ENCODE peak calls at places on chromosomes 5 and 9, in ten cellular contexts. P, R, K, E, G, U, J, N, B and L are unnamed samples.

GRCh38 chr9:99809586-99810357 is 11.9 kb upstream of the NR4A3 start:
- DNase-seq in P (peak; percentile 42), R (no peak), K (no peak), E (no peak), G (no peak), U (no peak), J (no peak), N (no peak), B (no peak), L (no peak)

GRCh38 chr5:159343295-159344094 is 13.2 kb upstream of the IL12B start:
- DNase-seq in P (no peak), R (no peak), K (peak; percentile 56), E (no peak), G (no peak), U (no peak), J (no peak), N (no peak), B (no peak), L (no peak)

GRCh38 chr5:137734962-137735530 is 843 bp downstream of the KLHL3 start:
- DNase-seq in P (peak; percentile 62), R (peak; percentile 55), K (no peak), E (peak; percentile 70), G (peak; percentile 25), U (no peak), J (peak; percentile 32), N (peak; percentile 29), B (peak; percentile 33), L (peak; percentile 19)

GRCh38 chr9:98795970-98796363 is 388 bp downstream of the ANKS6 start:
- DNase-seq in P (peak; percentile 60), R (peak; percentile 44), K (no peak), E (no peak), G (peak; percentile 28), U (peak; percentile 63), J (no peak), N (no peak), B (no peak), L (no peak)

GRCh38 chr5:74877624-74878304 is 11.6 kb upstream of the FAM169A start:
- DNase-seq in P (no peak), R (no peak), K (no peak), E (no peak), G (no peak), U (no peak), J (no peak), N (no peak), B (no peak), L (peak; percentile 63)

GRCh38 chr5:51651889-51652288 is 268.6 kb downstream of the ISL1 start:
- DNase-seq in P (no peak), R (no peak), K (peak; percentile 35), E (peak; percentile 2), G (no peak), U (no peak), J (no peak), N (no peak), B (no peak), L (no peak)

GRCh38 chr9:130823435-130823834 is 11.6 kb upstream of the ABL1 start:
- DNase-seq in P (no peak), R (no peak), K (no peak), E (peak; percentile 23), G (no peak), U (no peak), J (no peak), N (no peak), B (no peak), L (no peak)

GRCh38 chr5:93151121-93151520 is 429.9 kb downstream of the NR2F1-AS1 start:
- DNase-seq in P (no peak), R (no peak), K (no peak), E (no peak), G (no peak), U (no peak), J (no peak), N (no peak), B (no peak), L (no peak)

GRCh38 chr5:151670074-151670686 is 16.5 kb downstream of the SPARC start:
- DNase-seq in P (no peak), R (no peak), K (no peak), E (peak; percentile 81), G (no peak), U (no peak), J (no peak), N (no peak), B (peak; percentile 53), L (peak; percentile 62)

GRCh38 chr9:109821711-109822110 is 41.7 kb downstream of the PALM2AKAP2 start:
- DNase-seq in P (no peak), R (no peak), K (no peak), E (no peak), G (no peak), U (no peak), J (no peak), N (no peak), B (no peak), L (no peak)

GRCh38 chr9:134925011-134925511 is 7.3 kb upstream of the FCN1 start:
- DNase-seq in P (no peak), R (no peak), K (no peak), E (no peak), G (no peak), U (peak; percentile 23), J (no peak), N (no peak), B (no peak), L (no peak)

GRCh38 chr9:134051319-134051718 is 16.5 kb downstream of the BRD3 start:
- DNase-seq in P (no peak), R (no peak), K (no peak), E (no peak), G (no peak), U (peak; percentile 42), J (no peak), N (no peak), B (no peak), L (no peak)

GRCh38 chr5:10607666-10608442 is 44.0 kb downstream of the ANKRD33B start:
- DNase-seq in P (peak; percentile 50), R (peak; percentile 49), K (no peak), E (peak; percentile 89), G (no peak), U (peak; percentile 64), J (peak; percentile 45), N (no peak), B (no peak), L (peak; percentile 34)

GRCh38 chr5:91164424-91164823 is 218.7 kb downstream of the ARRDC3 start:
- DNase-seq in P (no peak), R (no peak), K (no peak), E (no peak), G (no peak), U (no peak), J (no peak), N (no peak), B (no peak), L (no peak)

GRCh38 chr5:91281409-91281808 is 101.7 kb downstream of the ARRDC3 start:
- DNase-seq in P (no peak), R (no peak), K (peak; percentile 93), E (peak; percentile 69), G (no peak), U (no peak), J (no peak), N (no peak), B (no peak), L (no peak)

GRCh38 chr5:67111779-67112178 is 84.8 kb downstream of the CD180 start:
- DNase-seq in P (no peak), R (no peak), K (no peak), E (no peak), G (no peak), U (no peak), J (no peak), N (no peak), B (no peak), L (no peak)

GRCh38 chr5:6686916-6687409 is 26.3 kb upstream of the TENT4A start:
- DNase-seq in P (peak; percentile 88), R (no peak), K (no peak), E (peak; percentile 67), G (no peak), U (no peak), J (no peak), N (peak; percentile 22), B (no peak), L (peak; percentile 46)

GRCh38 chr9:69835412-69836080 is 14.9 kb downstream of the CFAP95 start:
- DNase-seq in P (no peak), R (no peak), K (no peak), E (no peak), G (no peak), U (no peak), J (no peak), N (no peak), B (no peak), L (no peak)

GRCh38 chr9:75891277-75892167 is 1.0 kb downstream of the PCSK5 start:
- DNase-seq in P (peak; percentile 60), R (peak; percentile 73), K (peak; percentile 37), E (peak; percentile 49), G (peak; percentile 17), U (peak; percentile 57), J (peak; percentile 25), N (peak; percentile 34), B (peak; percentile 32), L (peak; percentile 67)

GRCh38 chr9:112495614-112496013 is 9.0 kb downstream of the KIAA1958 start:
- DNase-seq in P (no peak), R (no peak), K (no peak), E (peak; percentile 18), G (no peak), U (no peak), J (no peak), N (no peak), B (no peak), L (no peak)
- H3K36me3 ChIP-seq in P (peaks cover 4% of the 10 kb centered on the region), R (no peaks in the 10 kb centered on the region), K (peaks cover 14% of the 10 kb centered on the region), E (no peaks in the 10 kb centered on the region), G (no peaks in the 10 kb centered on the region), U (no peaks in the 10 kb centered on the region), J (peaks cover 17% of the 10 kb centered on the region), N (peaks cover 4% of the 10 kb centered on the region), B (peaks cover 15% of the 10 kb centered on the region), L (no peaks in the 10 kb centered on the region)

GRCh38 chr9:83200531-83200930 is 137.6 kb upstream of the RASEF start:
- DNase-seq in P (no peak), R (no peak), K (no peak), E (no peak), G (no peak), U (no peak), J (no peak), N (no peak), B (no peak), L (no peak)
- H3K4me1 ChIP-seq in P (peaks cover 9% of the 10 kb centered on the region), R (no peaks in the 10 kb centered on the region), K (no peaks in the 10 kb centered on the region), E (peaks cover 7% of the 10 kb centered on the region), G (no peaks in the 10 kb centered on the region), U (no peaks in the 10 kb centered on the region), J (no peaks in the 10 kb centered on the region), N (no peaks in the 10 kb centered on the region), B (no peaks in the 10 kb centered on the region), L (no peaks in the 10 kb centered on the region)

DNA sequence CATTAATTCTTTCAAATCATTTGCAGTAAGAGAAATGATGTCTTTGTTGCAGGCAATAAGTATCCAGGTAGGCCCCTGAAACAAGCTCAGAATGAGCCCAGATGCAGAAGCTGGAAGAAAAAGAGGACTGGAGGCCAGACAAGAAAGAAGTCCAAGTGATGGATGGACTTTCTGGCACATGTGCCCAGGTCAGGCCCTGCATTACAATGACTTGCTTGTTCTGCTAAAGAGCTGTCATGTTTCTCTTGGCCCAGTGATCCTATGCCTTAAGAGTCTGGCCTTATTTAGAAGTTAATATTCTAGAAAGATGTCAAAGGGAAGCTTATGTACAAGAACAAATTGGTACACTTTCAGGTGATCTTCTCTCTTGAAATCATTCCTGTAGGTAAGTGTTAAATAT is 64.8 kb downstream of the DPYSL3 start:
- DNase-seq in P (no peak), R (no peak), K (no peak), E (no peak), G (no peak), U (no peak), J (no peak), N (no peak), B (no peak), L (no peak)
- H3K27ac ChIP-seq in P (peak overlapping the region; percentile 26), R (no peak overlapping the region), K (no peak overlapping the region), E (no peak overlapping the region), G (no peak overlapping the region), U (no peak overlapping the region), J (peak overlapping the region; percentile 69), N (no peak overlapping the region), B (no peak overlapping the region), L (peak overlapping the region; percentile 1)

GRCh38 chr9:11269036-11269435 is 656.2 kb upstream of the PTPRD start:
- DNase-seq in P (peak; percentile 45), R (no peak), K (no peak), E (no peak), G (no peak), U (no peak), J (no peak), N (no peak), B (no peak), L (no peak)
- H3K36me3 ChIP-seq in P (peaks cover 16% of the 10 kb centered on the region), R (no peaks in the 10 kb centered on the region), K (no peaks in the 10 kb centered on the region), E (no peaks in the 10 kb centered on the region), G (no peaks in the 10 kb centered on the region), U (no peaks in the 10 kb centered on the region), J (no peaks in the 10 kb centered on the region), N (no peaks in the 10 kb centered on the region), B (no peaks in the 10 kb centered on the region), L (no peaks in the 10 kb centered on the region)